ENCODE peak calls at places on chromosomes 5 and 9, in four cellular contexts. D is heart right ventricle, F is upper lobe of left lung, A is PC-9. Z is an unnamed sample.

GRCh38 chr5:155080721-155081120 is 67.2 kb downstream of the KIF4B start:
- DNase-seq in A (no peak), F (no peak), D (no peak), Z (no peak)

GRCh38 chr9:135126480-135127187 is 39.2 kb downstream of the OLFM1 start:
- DNase-seq in D (no peak), A (no peak), F (no peak), Z (no peak)

GRCh38 chr9:134438204-134438788 is 112.0 kb downstream of the RXRA start:
- DNase-seq in F (peak; percentile 74), D (no peak), A (no peak), Z (no peak)

GRCh38 chr5:11143456-11144267 is 382.6 kb upstream of the DAP start:
- DNase-seq in F (no peak), D (no peak), A (no peak), Z (no peak)

GRCh38 chr9:137416563-137417151 is 6.3 kb downstream of the EXD3 start:
- DNase-seq in A (no peak), D (no peak), F (no peak), Z (no peak)

GRCh38 chr5:84378961-84379360 is 5.7 kb downstream of the EDIL3 start:
- DNase-seq in D (no peak), A (no peak), F (no peak), Z (no peak)

GRCh38 chr5:87390576-87391199 is 22.0 kb downstream of the CCNH start:
- DNase-seq in F (no peak), D (no peak), A (no peak), Z (no peak)

GRCh38 chr5:140362875-140363630 is 3.1 kb downstream of the SLC4A9 start:
- DNase-seq in D (peak; percentile 78), F (peak; percentile 88), A (peak; percentile 81), Z (peak; percentile 88)

GRCh38 chr5:11075010-11075860 is 314.2 kb upstream of the DAP start:
- DNase-seq in F (no peak), A (no peak), D (no peak), Z (no peak)

GRCh38 chr5:175214152-175214551 is 229.8 kb downstream of the DRD1 start:
- DNase-seq in F (no peak), D (no peak), A (no peak), Z (no peak)

GRCh38 chr5:103793595-103794182 is 231.1 kb upstream of the NUDT12 start:
- DNase-seq in D (no peak), F (no peak), A (no peak), Z (no peak)
- H3K9me3 ChIP-seq in D (peaks cover 45% of the 10 kb centered on the region), F (peaks cover 5% of the 10 kb centered on the region), A (peaks cover 5% of the 10 kb centered on the region), Z (no peaks in the 10 kb centered on the region)

DNA sequence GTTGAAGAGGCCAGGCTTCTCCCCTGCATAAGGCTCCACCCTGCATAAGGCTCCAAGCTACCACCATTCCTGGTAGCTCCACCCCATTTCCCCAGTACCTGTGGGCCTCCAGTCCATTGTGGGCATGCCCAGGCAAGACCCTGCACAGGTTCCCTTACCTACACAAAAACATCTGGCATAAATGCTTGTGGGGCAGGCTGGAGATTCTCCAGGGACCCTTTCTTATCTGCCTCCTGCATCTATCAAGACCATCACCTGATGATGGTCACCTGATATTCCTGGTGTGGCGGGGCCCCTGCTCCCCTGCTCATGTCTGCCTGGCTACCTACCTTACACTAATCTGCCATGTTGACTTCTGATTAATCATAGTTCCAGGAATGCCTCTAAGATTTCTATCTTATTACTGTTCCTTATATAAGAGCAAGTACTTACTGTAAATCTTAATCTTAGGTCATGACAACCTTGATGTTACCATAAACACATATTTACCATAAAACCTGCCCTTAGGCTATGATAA is 41.0 kb downstream of the FGD3 start:
- DNase-seq in F (no peak), D (no peak), A (peak; percentile 82), Z (no peak)
- H3K9me3 ChIP-seq in F (no peaks in the 10 kb centered on the region), D (peaks cover 32% of the 10 kb centered on the region), A (peaks cover 24% of the 10 kb centered on the region), Z (no peaks in the 10 kb centered on the region)

GRCh38 chr5:180259260-180259611 is 32.6 kb downstream of the MAPK9 start:
- DNase-seq in D (no peak), F (no peak), A (no peak), Z (no peak)
- H3K9me3 ChIP-seq in D (peaks cover 100% of the 10 kb centered on the region), F (peaks cover 92% of the 10 kb centered on the region), A (peaks cover 85% of the 10 kb centered on the region), Z (peaks cover 34% of the 10 kb centered on the region)

DNA sequence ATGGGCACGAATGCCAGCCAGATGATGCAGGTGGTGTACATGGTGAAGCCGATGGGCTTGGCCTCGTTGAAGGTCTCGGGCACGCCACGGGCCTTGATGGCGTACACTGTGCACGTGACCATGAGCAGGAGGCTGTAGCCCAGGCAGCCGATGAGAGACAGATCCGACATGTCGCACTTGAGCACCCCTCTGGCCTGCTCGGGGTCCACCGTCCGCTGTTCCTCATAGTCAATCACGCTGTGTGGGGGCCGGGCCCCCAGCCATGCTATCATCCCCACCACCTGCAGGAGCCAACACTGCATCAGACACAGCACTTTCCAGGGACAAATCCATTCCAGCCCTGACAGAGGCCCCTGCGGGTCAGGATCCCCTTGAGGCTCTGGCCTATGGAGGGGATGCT is 12.2 kb downstream of the GRM6 start:
- DNase-seq in F (no peak), A (no peak), D (no peak), Z (no peak)
- H3K9me3 ChIP-seq in F (peaks cover 30% of the 10 kb centered on the region), A (peaks cover 2% of the 10 kb centered on the region), D (peaks cover 93% of the 10 kb centered on the region), Z (no peaks in the 10 kb centered on the region)

GRCh38 chr5:5954199-5954598 is 424.1 kb downstream of the MED10 start:
- DNase-seq in F (no peak), A (no peak), D (no peak), Z (no peak)

GRCh38 chr5:5950658-5951057 is 427.7 kb downstream of the MED10 start:
- DNase-seq in F (no peak), A (no peak), D (no peak), Z (no peak)

GRCh38 chr5:5953641-5954040 is 424.7 kb downstream of the MED10 start:
- DNase-seq in A (no peak), D (no peak), F (no peak), Z (no peak)

GRCh38 chr5:5957737-5958136 is 420.6 kb downstream of the MED10 start:
- DNase-seq in A (no peak), F (no peak), D (no peak), Z (no peak)

GRCh38 chr5:5951953-5952352 is 426.4 kb downstream of the MED10 start:
- DNase-seq in F (no peak), D (no peak), A (no peak), Z (no peak)
- H3K9me3 ChIP-seq in F (no peaks in the 10 kb centered on the region), D (no peaks in the 10 kb centered on the region), A (no peaks in the 10 kb centered on the region), Z (no peaks in the 10 kb centered on the region)

GRCh38 chr5:150948539-150948938 is 43.8 kb upstream of the ZNF300 start:
- DNase-seq in A (no peak), F (no peak), D (no peak), Z (no peak)
- H3K9me3 ChIP-seq in A (peaks cover 64% of the 10 kb centered on the region), F (peaks cover 39% of the 10 kb centered on the region), D (peaks cover 88% of the 10 kb centered on the region), Z (peaks cover 17% of the 10 kb centered on the region)

DNA sequence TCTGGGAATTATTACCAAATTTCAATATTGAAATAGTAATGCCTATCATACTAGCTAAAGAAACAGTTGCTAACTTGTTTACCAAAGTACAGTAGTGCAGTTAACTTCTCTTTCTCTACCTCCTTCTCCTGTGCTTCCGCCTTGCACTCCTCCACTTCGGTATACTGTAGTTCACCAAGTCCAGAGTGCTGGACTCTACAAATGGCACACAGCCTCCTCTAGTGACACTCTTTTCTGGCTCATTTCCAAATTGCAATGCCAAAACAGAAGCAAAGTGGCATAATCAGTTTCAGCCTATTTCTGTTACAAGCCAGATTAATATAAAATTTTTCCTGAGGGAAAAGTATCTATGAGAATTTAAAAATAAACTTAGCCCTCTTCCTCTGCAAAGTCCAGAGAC is 86.0 kb upstream of the RASGRF2 start:
- DNase-seq in A (no peak), F (no peak), D (no peak), Z (no peak)
- H3K9me3 ChIP-seq in A (no peaks in the 10 kb centered on the region), F (no peaks in the 10 kb centered on the region), D (no peaks in the 10 kb centered on the region), Z (no peaks in the 10 kb centered on the region)

GRCh38 chr5:179289756-179290385 is 55.4 kb downstream of the ADAMTS2 start:
- DNase-seq in F (no peak), A (no peak), D (no peak), Z (no peak)
- H3K9me3 ChIP-seq in F (no peaks in the 10 kb centered on the region), A (no peaks in the 10 kb centered on the region), D (no peaks in the 10 kb centered on the region), Z (no peaks in the 10 kb centered on the region)

GRCh38 chr5:178778919-178779318 is 48.5 kb upstream of the ZNF354A start:
- DNase-seq in F (no peak), A (no peak), D (no peak), Z (no peak)
- H3K9me3 ChIP-seq in F (no peaks in the 10 kb centered on the region), A (no peaks in the 10 kb centered on the region), D (no peaks in the 10 kb centered on the region), Z (no peaks in the 10 kb centered on the region)

DNA sequence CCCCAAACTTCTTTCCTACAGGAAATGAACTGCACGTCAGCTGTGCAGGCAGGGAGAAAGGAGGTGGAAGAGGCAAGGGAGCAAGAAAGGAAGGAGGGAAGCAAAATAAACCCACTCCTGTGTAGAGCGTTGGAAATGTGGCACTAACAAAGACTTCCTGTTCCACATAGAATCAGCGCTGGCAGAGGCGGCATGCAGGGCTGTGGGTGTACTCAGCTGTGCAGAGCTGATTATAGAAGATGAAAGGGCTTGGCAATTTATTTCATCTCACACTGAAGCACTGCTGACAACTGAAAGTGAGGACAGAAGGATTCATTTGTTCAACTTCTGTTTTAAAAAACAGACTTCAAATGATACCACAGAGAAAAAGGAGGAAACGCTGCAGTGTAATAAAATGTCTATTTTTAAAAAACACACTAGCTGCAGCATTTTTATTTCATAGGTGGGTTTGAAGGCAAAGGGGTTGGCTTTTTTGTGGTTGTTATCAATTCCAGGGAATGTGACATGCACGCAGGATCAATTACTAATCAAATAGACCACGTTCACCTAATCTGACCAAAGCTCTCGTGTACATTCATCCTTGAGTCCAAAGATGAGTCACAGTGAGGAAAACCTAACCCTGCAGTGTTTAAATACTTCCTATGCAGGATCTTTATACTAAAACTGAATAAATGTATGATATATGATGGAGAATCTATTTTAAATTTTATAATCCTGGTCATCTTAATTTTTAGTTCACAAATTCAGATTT is 583.5 kb downstream of the ZNF608 start:
- DNase-seq in A (no peak), D (peak; percentile 38), F (no peak), Z (no peak)
- H3K9me3 ChIP-seq in A (no peaks in the 10 kb centered on the region), D (no peaks in the 10 kb centered on the region), F (no peaks in the 10 kb centered on the region), Z (no peaks in the 10 kb centered on the region)